ENCODE peak calls at places on chromosomes 7 and 10, in five cellular contexts. L, H, O, U and A are unnamed samples.

GRCh38 chr7:105862276-105862675 is 14.1 kb downstream of the ATXN7L1 start:
- DNase-seq in L (no peak), U (no peak), O (no peak), H (no peak), A (no peak)

GRCh38 chr7:80134536-80135305 is at the start of gene GNAI1:
- DNase-seq in H (peak), O (no peak), L (peak), U (peak), A (peak)

GRCh38 chr10:93440591-93441012 is 41.5 kb downstream of the MYOF start:
- DNase-seq in H (no peak), L (peak), O (no peak), U (no peak), A (no peak)

GRCh38 chr7:20488850-20489249 is 126.6 kb upstream of the ABCB5 start:
- DNase-seq in U (no peak), L (no peak), O (no peak), H (no peak), A (no peak)

GRCh38 chr10:125521721-125522680 is 161.0 kb downstream of the TEX36 start:
- DNase-seq in L (no peak), U (peak), H (no peak), O (peak), A (peak)

GRCh38 chr10:93757766-93758509 is at the start of gene LGI1:
- DNase-seq in O (no peak), H (peak), L (peak), U (peak), A (no peak)

GRCh38 chr7:151058766-151059361 is 525 bp upstream of the SLC4A2 start:
- DNase-seq in H (no peak), U (no peak), L (peak), O (no peak), A (no peak)

GRCh38 chr10:75016290-75016689 is 95.2 kb upstream of the SAMD8 start:
- DNase-seq in U (no peak), O (no peak), H (no peak), L (peak), A (no peak)

GRCh38 chr10:47357131-47357582 is 9.0 kb downstream of the RBP3 start:
- DNase-seq in L (no peak), H (no peak), U (no peak), O (no peak), A (no peak)

GRCh38 chr10:132641966-132642731 is 104.6 kb downstream of the INPP5A start:
- DNase-seq in O (no peak), L (no peak), U (peak), H (no peak), A (no peak)

GRCh38 chr7:105327201-105327600 is 61.5 kb downstream of the SRPK2 start:
- DNase-seq in O (no peak), U (no peak), H (no peak), L (no peak), A (no peak)

GRCh38 chr10:132200344-132201110 is 13.8 kb downstream of the DPYSL4 start:
- DNase-seq in H (no peak), O (no peak), L (no peak), U (peak), A (no peak)

GRCh38 chr7:123557016-123557630 is 495 bp downstream of the NDUFA5 start:
- DNase-seq in H (no peak), U (no peak), L (peak), O (no peak), A (no peak)

GRCh38 chr7:43689115-43689514 is 40.2 kb downstream of the COA1 start:
- DNase-seq in L (peak), U (no peak), H (no peak), O (no peak), A (no peak)

GRCh38 chr7:73778801-73779389 is 8.8 kb upstream of the CLDN3 start:
- DNase-seq in H (no peak), U (no peak), L (no peak), O (no peak), A (no peak)

GRCh38 chr7:113875224-113875623 is 43.6 kb downstream of the PPP1R3A start:
- DNase-seq in L (peak), H (no peak), O (no peak), U (no peak), A (no peak)

GRCh38 chr7:88217675-88218427 is 2.0 kb downstream of the SRI start:
- DNase-seq in U (no peak), L (peak), H (no peak), O (no peak), A (no peak)

GRCh38 chr7:143388491-143389101 is 7.5 kb downstream of the ZYX start:
- DNase-seq in O (no peak), L (no peak), H (no peak), U (no peak), A (no peak)

GRCh38 chr10:96299383-96299782 is 4.9 kb upstream of the DNTT start:
- DNase-seq in L (no peak), U (no peak), O (no peak), H (no peak), A (no peak)

GRCh38 chr10:117257701-117258100 is 16.8 kb downstream of the SLC18A2 start:
- DNase-seq in U (peak), O (no peak), L (no peak), H (no peak), A (peak)

GRCh38 chr7:157399086-157399687 is 62.4 kb downstream of the DNAJB6 start:
- DNase-seq in O (no peak), U (no peak), L (no peak), H (no peak), A (no peak)

GRCh38 chr10:12586724-12587123 is 237.4 kb downstream of the CAMK1D start:
- DNase-seq in U (no peak), H (no peak), L (no peak), O (no peak), A (no peak)

GRCh38 chr7:12067156-12067831 is 143.8 kb upstream of the TMEM106B start:
- DNase-seq in O (no peak), U (peak), L (peak), H (peak), A (no peak)

GRCh38 chr10:112115781-112116385 is 67.7 kb downstream of the GPAM start:
- DNase-seq in U (peak), L (no peak), O (no peak), H (peak), A (no peak)

GRCh38 chr7:101121996-101122932 is 4.6 kb upstream of the SERPINE1 start:
- DNase-seq in U (no peak), H (peak), L (peak), O (no peak), A (peak)

GRCh38 chr7:77887567-77887966 is 89.0 kb downstream of the PHTF2 start:
- DNase-seq in U (no peak), L (peak), H (peak), O (no peak), A (no peak)

GRCh38 chr10:97498841-97499560 is at the start of gene UBTD1:
- DNase-seq in L (peak), U (peak), H (peak), O (no peak), A (peak)

GRCh38 chr10:78757542-78757941 is 311.2 kb upstream of the ZMIZ1 start:
- DNase-seq in O (no peak), H (peak), L (peak), U (peak), A (no peak)

GRCh38 chr7:27459729-27460048 is 203.0 kb downstream of the HIBADH start:
- DNase-seq in L (no peak), O (no peak), H (peak), U (no peak), A (no peak)

GRCh38 chr10:91167406-91167805 is 53.1 kb upstream of the PCGF5 start:
- DNase-seq in H (no peak), O (no peak), U (no peak), L (no peak), A (no peak)

DNA sequence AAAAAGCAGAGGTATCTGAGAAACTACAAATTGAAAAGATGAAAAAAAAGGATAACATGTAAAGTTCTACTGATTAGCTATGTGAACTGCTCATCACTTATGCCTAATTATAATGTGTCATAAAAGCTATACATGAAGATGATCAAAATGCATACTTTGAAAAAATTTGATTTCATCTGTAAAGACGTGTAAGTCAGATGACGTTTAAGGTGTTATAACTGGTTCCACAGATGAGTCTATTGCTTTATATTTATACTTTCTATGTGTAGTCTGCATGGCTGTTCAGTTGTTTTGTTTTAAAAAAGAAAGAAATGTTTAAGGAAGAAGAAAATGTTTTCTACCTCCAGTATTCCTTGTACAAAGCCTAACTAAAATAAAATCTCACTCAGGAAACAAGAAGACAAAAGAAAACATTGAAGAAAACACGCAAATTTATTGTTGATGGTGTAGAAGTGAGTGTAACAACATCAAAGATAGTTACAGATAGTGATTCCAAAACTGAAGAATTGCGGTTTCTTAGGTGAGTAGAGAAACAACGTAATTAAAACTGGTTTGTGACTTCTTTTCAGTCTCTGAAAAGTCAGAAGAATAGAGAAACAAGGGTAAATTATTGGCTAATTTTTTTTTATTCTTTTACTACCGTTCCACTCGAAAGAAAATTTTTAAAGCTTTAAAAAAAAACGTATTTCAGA is 38.4 kb downstream of the SLK start:
- DNase-seq in H (no peak), U (no peak), L (no peak), O (no peak), A (no peak)
- TF ChIP-seq CTCF in H (no peak), U (no peak), L (no peak), O (no peak), A (no peak)

DNA sequence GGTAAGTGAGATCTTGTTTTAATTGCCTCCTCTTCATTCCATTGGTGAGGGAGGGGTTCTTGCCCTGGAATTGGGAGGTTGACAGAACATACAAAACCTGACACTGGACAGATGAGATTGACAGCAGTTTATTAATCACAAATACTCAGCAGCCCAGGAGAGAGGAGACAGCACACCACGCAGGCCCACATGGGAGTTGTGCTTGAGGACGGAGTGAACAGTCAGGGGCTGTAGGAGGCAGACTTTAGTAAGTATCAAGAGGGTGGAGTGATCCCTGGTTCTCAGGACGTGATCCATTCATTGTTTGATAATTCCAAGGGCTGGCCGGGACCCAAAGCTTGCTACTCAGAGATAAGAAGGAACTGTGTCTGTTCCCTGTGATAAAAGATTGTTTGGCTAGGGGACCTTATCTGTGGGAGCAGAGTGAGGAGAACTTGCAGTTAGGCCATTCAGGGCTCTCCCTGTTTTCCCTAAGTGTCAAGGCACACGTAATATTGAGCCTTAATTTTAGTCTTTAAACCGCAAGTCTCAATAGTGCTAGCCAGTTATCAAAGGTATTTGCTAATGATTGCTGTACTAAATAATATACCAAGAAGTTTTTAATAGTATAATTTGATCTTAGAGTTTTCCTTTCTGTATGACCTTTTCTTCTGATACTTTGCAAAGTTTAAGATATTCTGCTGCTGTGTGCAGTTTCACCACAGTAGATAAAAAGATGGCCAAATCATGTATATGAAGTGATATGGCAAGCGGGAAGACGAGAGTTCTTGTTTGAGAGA is 14.5 kb downstream of the CAPZA2 start:
- DNase-seq in L (peak), O (no peak), U (peak), H (peak), A (no peak)
- TF ChIP-seq CTCF in L (no peak), O (no peak), U (no peak), H (no peak), A (no peak)

DNA sequence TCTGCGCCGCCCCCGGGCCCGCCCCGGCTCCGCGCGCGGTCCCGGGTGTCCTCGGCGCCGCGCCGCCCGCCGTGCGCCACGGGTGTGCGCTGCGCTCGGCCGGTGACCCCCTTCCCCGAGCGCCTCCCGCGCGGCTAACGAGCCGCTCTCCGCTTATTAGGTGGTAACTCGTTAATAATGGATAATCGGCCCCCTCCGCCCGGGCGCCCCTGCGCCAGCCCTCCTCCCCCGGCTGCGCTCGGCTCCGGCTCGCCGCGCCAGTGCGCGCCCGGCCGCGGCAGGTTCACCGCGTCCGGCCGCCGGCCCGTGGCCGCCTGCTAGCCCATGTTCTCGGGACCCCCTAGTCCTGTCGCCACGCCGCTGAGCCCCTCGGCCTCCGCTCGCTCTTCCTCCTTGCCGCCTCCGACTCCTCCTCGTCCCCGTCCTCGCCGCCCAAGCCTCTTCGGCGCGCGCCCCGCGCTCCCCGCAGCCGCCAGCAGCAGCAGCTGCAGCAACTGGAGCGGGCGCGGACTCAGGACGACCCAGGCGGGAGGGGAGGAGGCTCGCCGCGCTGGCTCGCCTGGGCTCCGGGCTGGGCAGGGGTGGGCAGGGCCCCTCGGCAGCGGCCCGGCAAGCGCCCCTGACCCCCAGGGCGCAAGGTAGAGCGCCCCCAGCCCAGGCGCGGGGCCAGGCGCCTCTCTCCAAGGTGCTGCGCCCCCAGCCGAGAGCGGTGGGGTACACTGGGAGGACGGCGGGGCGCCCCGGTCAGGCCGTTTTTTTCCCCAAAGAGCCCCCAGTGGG is 568 bp upstream of the KCNMA1 start:
- DNase-seq in L (peak), U (peak), O (no peak), H (peak), A (peak)
- TF ChIP-seq CTCF in L (no peak), U (no peak), O (no peak), H (no peak), A (no peak)

DNA sequence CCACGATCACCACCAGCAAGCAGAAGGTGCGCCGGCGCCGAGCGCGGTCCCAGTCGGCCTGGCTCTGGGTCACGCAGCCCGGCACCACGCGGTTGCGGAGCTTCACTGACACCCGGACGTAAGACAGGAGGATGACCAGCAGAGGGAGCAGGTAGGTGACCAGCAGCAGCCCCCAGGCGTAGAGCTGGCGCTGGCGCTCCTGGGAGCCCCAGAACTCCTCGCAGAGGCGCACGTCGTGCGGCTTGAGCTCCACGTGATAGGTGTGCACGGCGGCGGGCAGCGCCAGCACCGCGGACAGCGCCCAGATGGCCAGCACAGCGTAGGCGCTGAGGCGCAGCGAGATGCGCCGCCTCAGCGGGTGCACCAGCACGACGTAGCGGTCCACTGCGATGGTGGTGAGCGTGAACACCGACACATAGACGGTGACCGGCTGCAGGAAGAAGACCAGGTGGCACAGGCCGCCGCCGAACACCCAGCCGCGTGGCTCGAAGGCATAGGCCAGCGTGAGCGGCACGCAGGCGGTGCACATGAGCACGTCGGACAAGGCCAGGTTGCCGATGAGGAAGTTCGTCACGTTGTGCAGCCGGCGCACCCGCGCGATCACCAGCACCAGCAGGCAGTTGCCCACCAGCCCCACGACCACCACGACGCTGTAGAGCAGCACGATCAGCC is 920 bp downstream of the PRLHR start:
- DNase-seq in L (peak), O (no peak), U (peak), H (peak), A (no peak)
- TF ChIP-seq CTCF in L (no peak), O (no peak), U (peak), H (peak), A (peak)

GRCh38 chr7:31439165-31439564 is 74.7 kb upstream of the ITPRID1 start:
- DNase-seq in O (no peak), L (no peak), U (no peak), H (no peak), A (no peak)

GRCh38 chr7:31432831-31433340 is 81.0 kb upstream of the ITPRID1 start:
- DNase-seq in H (peak), U (no peak), L (peak), O (no peak), A (no peak)

GRCh38 chr7:31440511-31440910 is 73.4 kb upstream of the ITPRID1 start:
- DNase-seq in O (no peak), U (no peak), L (peak), H (no peak), A (no peak)

GRCh38 chr7:31432166-31432565 is 81.7 kb upstream of the ITPRID1 start:
- DNase-seq in U (no peak), H (peak), L (no peak), O (no peak), A (no peak)

GRCh38 chr7:31437466-31437865 is 76.4 kb upstream of the ITPRID1 start:
- DNase-seq in U (no peak), H (no peak), L (no peak), O (no peak), A (no peak)
- TF ChIP-seq CTCF in U (no peak), H (no peak), L (no peak), O (no peak), A (no peak)

GRCh38 chr10:1370298-1370697 is 314.1 kb downstream of the WDR37 start:
- DNase-seq in U (no peak), L (no peak), H (no peak), O (no peak), A (no peak)

GRCh38 chr10:1369665-1370064 is 313.5 kb downstream of the WDR37 start:
- DNase-seq in L (no peak), O (no peak), U (no peak), H (no peak), A (peak)

GRCh38 chr10:1373287-1373686 is 317.1 kb downstream of the WDR37 start:
- DNase-seq in U (no peak), L (no peak), O (no peak), H (no peak), A (peak)

GRCh38 chr10:1374501-1374900 is 318.3 kb downstream of the WDR37 start:
- DNase-seq in O (no peak), H (no peak), L (no peak), U (no peak), A (peak)

GRCh38 chr10:1372212-1372611 is 316.0 kb downstream of the WDR37 start:
- DNase-seq in L (no peak), O (no peak), U (no peak), H (no peak), A (no peak)
- TF ChIP-seq CTCF in L (no peak), O (no peak), U (no peak), H (no peak), A (no peak)

GRCh38 chr7:85186083-85186520 is 754 bp downstream of the SEMA3D start:
- DNase-seq in L (peak), O (no peak), H (peak), U (peak), A (peak)

GRCh38 chr7:85186521-85187241 is at the start of gene SEMA3D:
- DNase-seq in O (peak), L (peak), H (peak), U (peak), A (peak)

GRCh38 chr7:85185355-85186082 is 1.3 kb downstream of the SEMA3D start:
- DNase-seq in U (peak), L (peak), H (peak), O (no peak), A (peak)

DNA sequence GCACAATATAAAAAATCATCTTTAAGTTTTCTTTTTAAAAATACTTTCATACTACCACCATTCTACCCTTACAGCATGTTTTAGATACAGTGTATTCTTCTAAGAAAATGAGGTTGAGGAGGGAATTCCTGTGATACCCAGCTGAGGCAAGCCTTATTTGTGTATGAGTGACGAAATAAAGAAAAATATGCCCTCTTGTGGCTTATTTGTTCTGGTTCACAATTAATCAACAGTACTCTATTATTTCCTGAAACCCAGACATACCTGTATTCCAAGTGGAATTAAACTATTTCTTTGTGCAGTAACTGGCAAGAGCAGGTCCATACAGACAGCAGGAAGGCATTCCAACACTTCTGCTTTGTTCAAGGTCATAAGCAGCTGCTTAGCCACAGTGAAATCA is 4.5 kb upstream of the SEMA3D start:
- DNase-seq in L (peak), O (no peak), U (no peak), H (peak), A (no peak)
- TF ChIP-seq CTCF in L (peak), O (no peak), U (peak), H (peak), A (peak)